ENCODE peak calls at places on chromosomes 5 and 9, in four cellular contexts. One of them, this sample, is unnamed.

GRCh38 chr9:91222457-91222856 is 139.3 kb downstream of the AUH start:
- DNase-seq in K562: no peak
- DNase-seq in IMR-90: no peak
- DNase-seq in A549: no peak
- DNase-seq in this sample: no peak

GRCh38 chr9:75993434-75993833 is 103.0 kb downstream of the PCSK5 start:
- DNase-seq in A549: peak
- DNase-seq in IMR-90: peak
- DNase-seq in K562: no peak
- DNase-seq in this sample: no peak

GRCh38 chr5:171673328-171673727 is 112.3 kb upstream of the SMIM23 start:
- DNase-seq in IMR-90: no peak
- DNase-seq in A549: no peak
- DNase-seq in K562: no peak
- DNase-seq in this sample: no peak

GRCh38 chr5:82018462-82018861 is 46.6 kb downstream of the ATG10 start:
- DNase-seq in IMR-90: peak
- DNase-seq in K562: peak
- DNase-seq in A549: peak
- DNase-seq in this sample: no peak

GRCh38 chr5:131988601-131989000 is 22.9 kb downstream of the ACSL6 start:
- DNase-seq in A549: no peak
- DNase-seq in K562: no peak
- DNase-seq in IMR-90: no peak
- DNase-seq in this sample: no peak

GRCh38 chr5:152990771-152991170 is 499.7 kb upstream of the GRIA1 start:
- DNase-seq in IMR-90: no peak
- DNase-seq in K562: no peak
- DNase-seq in A549: no peak
- DNase-seq in this sample: no peak

GRCh38 chr9:128026255-128027165 is 40.6 kb downstream of the NAIF1 start:
- DNase-seq in IMR-90: no peak
- DNase-seq in K562: no peak
- DNase-seq in A549: peak
- DNase-seq in this sample: no peak

GRCh38 chr5:151739395-151739794 is 19.0 kb downstream of the ATOX1 start:
- DNase-seq in IMR-90: no peak
- DNase-seq in A549: no peak
- DNase-seq in K562: no peak
- DNase-seq in this sample: no peak

GRCh38 chr9:82410306-82410705 is 421.7 kb downstream of the SPATA31D1 start:
- DNase-seq in IMR-90: peak
- DNase-seq in A549: peak
- DNase-seq in K562: no peak
- DNase-seq in this sample: no peak

GRCh38 chr5:127446626-127447025 is 70.8 kb upstream of the PRRC1 start:
- DNase-seq in IMR-90: no peak
- DNase-seq in A549: no peak
- DNase-seq in K562: no peak
- DNase-seq in this sample: no peak

GRCh38 chr5:18325431-18325830 is 691.2 kb downstream of the TAF11L14 start:
- DNase-seq in K562: no peak
- DNase-seq in IMR-90: no peak
- DNase-seq in A549: no peak
- DNase-seq in this sample: no peak
- H3K4me3 ChIP-seq in K562: no peak
- H3K4me3 ChIP-seq in IMR-90: no peak
- H3K4me3 ChIP-seq in A549: no peak
- H3K4me3 ChIP-seq in this sample: no peak

GRCh38 chr9:114308361-114308950 is 14.4 kb upstream of the ORM1 start:
- DNase-seq in IMR-90: no peak
- DNase-seq in A549: no peak
- DNase-seq in K562: no peak
- DNase-seq in this sample: peak

GRCh38 chr9:114309096-114309495 is 13.8 kb upstream of the ORM1 start:
- DNase-seq in IMR-90: no peak
- DNase-seq in K562: no peak
- DNase-seq in A549: no peak
- DNase-seq in this sample: no peak

GRCh38 chr9:114304416-114305188 is 18.3 kb upstream of the ORM1 start:
- DNase-seq in IMR-90: no peak
- DNase-seq in A549: no peak
- DNase-seq in K562: no peak
- DNase-seq in this sample: peak

GRCh38 chr9:114305189-114305555 is 17.7 kb upstream of the ORM1 start:
- DNase-seq in K562: no peak
- DNase-seq in IMR-90: no peak
- DNase-seq in A549: no peak
- DNase-seq in this sample: no peak

DNA sequence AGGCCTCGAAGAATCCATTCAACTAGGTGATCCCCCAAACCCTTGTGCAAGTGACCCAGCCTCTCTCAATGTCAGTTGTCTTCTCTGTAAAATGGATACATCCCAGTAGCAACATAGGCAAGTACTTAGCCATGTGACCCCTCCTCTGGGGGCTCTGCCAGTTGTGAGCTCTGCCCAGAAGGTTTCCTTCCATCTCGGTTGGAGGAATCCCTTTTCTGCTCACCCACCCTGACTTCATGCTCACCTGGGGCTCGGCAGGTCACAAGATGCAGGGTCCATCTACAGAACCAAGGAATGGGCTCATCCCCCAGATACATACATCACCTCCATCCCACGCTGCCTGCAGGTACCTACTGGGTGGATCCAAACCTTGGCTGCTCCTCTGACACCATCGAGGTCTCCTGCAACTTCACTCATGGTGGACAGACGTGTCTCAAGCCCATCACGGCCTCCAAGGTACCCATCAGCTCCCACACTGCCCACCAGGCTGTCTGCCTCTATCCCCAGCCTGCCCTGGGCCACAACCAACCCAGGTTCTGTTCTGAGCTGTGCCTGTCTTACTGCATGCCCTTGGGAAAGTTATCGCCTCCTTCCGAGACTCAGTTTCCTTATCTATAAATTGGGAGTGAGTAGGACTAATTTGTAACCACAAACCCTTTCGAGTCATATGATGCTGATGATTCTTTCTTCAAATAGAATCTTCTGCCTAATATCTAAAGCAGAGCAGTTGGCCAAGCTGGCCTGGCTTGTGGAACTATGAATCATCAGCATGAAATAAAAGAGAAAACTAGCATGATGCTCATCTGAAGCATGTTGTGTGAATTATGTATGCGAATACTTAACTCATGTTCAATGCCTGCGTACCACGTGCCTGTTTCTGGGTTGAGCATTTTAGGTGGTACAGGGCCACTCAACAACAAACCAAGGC is 15.3 kb upstream of the ORM1 start:
- DNase-seq in IMR-90: peak
- DNase-seq in A549: no peak
- DNase-seq in K562: no peak
- DNase-seq in this sample: peak
- TF ChIP-seq MAFK in IMR-90: no peak
- TF ChIP-seq MAFK in A549: no peak
- TF ChIP-seq MAFK in K562: no peak
- TF ChIP-seq MAFK in this sample: no peak

GRCh38 chr9:116153765-116154333 is at the start of gene PAPPA:
- DNase-seq in A549: no peak
- DNase-seq in K562: no peak
- DNase-seq in IMR-90: no peak
- DNase-seq in this sample: peak

GRCh38 chr9:116154334-116154975 is 864 bp downstream of the PAPPA start:
- DNase-seq in IMR-90: no peak
- DNase-seq in A549: no peak
- DNase-seq in K562: no peak
- DNase-seq in this sample: no peak

GRCh38 chr9:116156621-116157314 is 3.2 kb downstream of the PAPPA start:
- DNase-seq in IMR-90: peak
- DNase-seq in K562: peak
- DNase-seq in A549: peak
- DNase-seq in this sample: peak

GRCh38 chr9:116155700-116156045 is 2.1 kb downstream of the PAPPA start:
- DNase-seq in A549: no peak
- DNase-seq in K562: no peak
- DNase-seq in IMR-90: peak
- DNase-seq in this sample: no peak

DNA sequence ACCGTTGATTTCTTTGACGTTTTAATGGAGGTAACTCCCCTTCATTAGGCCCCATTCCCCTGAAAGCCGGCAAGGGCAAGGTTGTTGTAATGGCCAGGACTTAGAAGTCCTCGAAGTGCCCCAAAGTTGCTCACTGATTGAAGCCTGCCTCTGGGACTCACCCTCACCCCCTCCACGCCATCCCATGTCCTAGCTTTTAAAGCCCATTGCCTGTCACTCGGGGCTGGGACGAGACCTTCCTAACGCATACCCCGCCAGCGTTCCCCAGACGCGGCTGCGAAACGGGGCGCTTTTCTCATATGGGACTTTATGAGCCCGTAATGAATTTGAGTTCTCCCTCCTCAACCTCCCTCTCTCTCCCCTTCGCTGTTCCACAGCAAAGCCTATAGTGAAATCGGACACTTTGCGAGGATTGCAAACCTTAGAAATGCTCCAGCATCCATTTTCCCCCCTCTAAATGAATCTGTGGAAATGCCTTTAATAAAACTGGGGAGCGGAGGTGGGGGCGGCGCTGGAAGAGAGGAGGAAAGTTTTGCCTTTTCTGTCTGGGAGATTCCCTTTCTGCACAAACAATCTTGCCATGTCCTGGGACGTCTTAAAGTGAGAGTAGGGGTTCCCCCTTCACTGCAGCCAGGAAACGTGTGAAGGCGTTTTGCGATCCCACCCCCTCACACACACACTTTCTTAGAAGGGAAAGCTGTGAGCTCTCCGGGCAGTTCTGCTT is 1.5 kb downstream of the PAPPA start:
- DNase-seq in K562: no peak
- DNase-seq in A549: peak
- DNase-seq in IMR-90: peak
- DNase-seq in this sample: no peak
- H3K4me3 ChIP-seq in K562: no peak
- H3K4me3 ChIP-seq in A549: peak
- H3K4me3 ChIP-seq in IMR-90: peak
- H3K4me3 ChIP-seq in this sample: peak

DNA sequence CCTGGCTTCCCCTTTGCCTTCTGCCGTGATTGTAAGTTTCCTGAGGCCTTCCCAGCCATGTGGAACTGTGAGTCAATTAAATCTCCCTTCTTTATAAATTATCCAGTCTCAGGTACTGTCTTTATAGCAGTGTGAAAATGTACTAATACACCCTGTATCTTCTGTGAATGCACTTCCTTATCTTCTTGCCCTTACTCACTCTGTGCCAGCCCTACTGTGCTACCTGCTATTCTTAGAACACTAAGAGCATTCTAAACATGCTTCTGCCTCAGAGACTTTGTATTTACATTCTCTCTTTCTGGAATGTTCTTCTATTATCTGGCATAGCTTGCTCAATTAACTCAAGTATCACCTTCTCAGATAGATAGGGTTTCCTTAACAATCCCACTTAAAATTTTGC is 164.4 kb upstream of the EDIL3 start:
- DNase-seq in K562: no peak
- DNase-seq in IMR-90: no peak
- DNase-seq in A549: no peak
- DNase-seq in this sample: no peak
- TF ChIP-seq MAFK in K562: no peak
- TF ChIP-seq MAFK in IMR-90: no peak
- TF ChIP-seq MAFK in A549: no peak
- TF ChIP-seq MAFK in this sample: no peak

GRCh38 chr5:177402271-177403043 is 2.0 kb upstream of the PFN3 start:
- DNase-seq in K562: no peak
- DNase-seq in A549: peak
- DNase-seq in IMR-90: peak
- DNase-seq in this sample: peak
- H3K4me3 ChIP-seq in K562: no peak
- H3K4me3 ChIP-seq in A549: peak
- H3K4me3 ChIP-seq in IMR-90: no peak
- H3K4me3 ChIP-seq in this sample: peak

GRCh38 chr9:5629312-5630037 is 568 bp downstream of the RIC1 start:
- DNase-seq in A549: peak
- DNase-seq in K562: peak
- DNase-seq in IMR-90: no peak
- DNase-seq in this sample: no peak
- TF ChIP-seq MAFK in A549: no peak
- TF ChIP-seq MAFK in K562: no peak
- TF ChIP-seq MAFK in IMR-90: no peak
- TF ChIP-seq MAFK in this sample: no peak

GRCh38 chr5:158384535-158385421 is 525.8 kb upstream of the CLINT1 start:
- DNase-seq in K562: no peak
- DNase-seq in A549: peak
- DNase-seq in IMR-90: peak
- DNase-seq in this sample: no peak
- H3K4me3 ChIP-seq in K562: no peak
- H3K4me3 ChIP-seq in A549: no peak
- H3K4me3 ChIP-seq in IMR-90: no peak
- H3K4me3 ChIP-seq in this sample: no peak

GRCh38 chr5:103367722-103368121 is 109.2 kb downstream of the MACIR start:
- DNase-seq in A549: no peak
- DNase-seq in IMR-90: no peak
- DNase-seq in K562: no peak
- DNase-seq in this sample: no peak
- TF ChIP-seq MAFK in A549: no peak
- TF ChIP-seq MAFK in IMR-90: no peak
- TF ChIP-seq MAFK in K562: no peak
- TF ChIP-seq MAFK in this sample: no peak

GRCh38 chr5:162268694-162269481 is 201.3 kb downstream of the GABRG2 start:
- DNase-seq in IMR-90: no peak
- DNase-seq in K562: no peak
- DNase-seq in A549: no peak
- DNase-seq in this sample: no peak
- H3K4me3 ChIP-seq in IMR-90: no peak
- H3K4me3 ChIP-seq in K562: no peak
- H3K4me3 ChIP-seq in A549: no peak
- H3K4me3 ChIP-seq in this sample: no peak

This sample was measured in H1.